ENCODE peak calls at places on chromosomes 4 and X, in eight cellular contexts. K, U, M, P, O, A, X and G are unnamed samples. For H3K36me3 and H3K9me3, the result is how much of the 10 kb centered on the place peaks cover.

GRCh38 chr4:16075975-16076757 is 7.7 kb downstream of the PROM1 start:
- DNase-seq in O (no peak), K (no peak), U (no peak), M (no peak), A (no peak), X (no peak), P (no peak), G (no peak)

GRCh38 chr4:17687237-17687857 is 72.9 kb downstream of the MED28 start:
- DNase-seq in A (no peak), M (no peak), K (no peak), O (no peak), P (no peak), U (no peak), X (no peak), G (no peak)

GRCh38 chr4:30802622-30803323 is 82.6 kb downstream of the PCDH7 start:
- DNase-seq in A (no peak), O (peak), P (no peak), X (no peak), K (no peak), M (no peak), U (no peak), G (no peak)

GRCh38 chr4:149885896-149886295 is 70.3 kb upstream of the IQCM start:
- DNase-seq in P (no peak), X (no peak), M (no peak), O (no peak), A (no peak), K (no peak), U (no peak), G (no peak)

GRCh38 chrX:151538190-151539122 is 25.0 kb upstream of the PASD1 start:
- DNase-seq in A (no peak), O (no peak), K (no peak), M (no peak), X (no peak), P (no peak), U (no peak), G (no peak)

GRCh38 chrX:68916891-68917290 is 88.1 kb downstream of the EFNB1 start:
- DNase-seq in P (no peak), O (no peak), U (no peak), M (no peak), X (no peak), K (no peak), A (no peak), G (no peak)

GRCh38 chr4:1200425-1201035 is 28.1 kb upstream of the SPON2 start:
- DNase-seq in X (no peak), U (peak), K (no peak), P (peak), M (no peak), O (no peak), A (peak), G (no peak)

GRCh38 chr4:66606215-66606614 is 935.9 kb upstream of the EPHA5 start:
- DNase-seq in A (no peak), U (no peak), K (no peak), M (no peak), X (no peak), P (no peak), O (no peak), G (no peak)

GRCh38 chr4:140556372-140557085 is 12.2 kb downstream of the UCP1 start:
- DNase-seq in A (no peak), P (no peak), K (no peak), M (no peak), O (no peak), X (no peak), U (no peak), G (no peak)

GRCh38 chr4:3747582-3747906 is 18.6 kb upstream of the ADRA2C start:
- DNase-seq in U (no peak), M (no peak), K (no peak), O (no peak), P (no peak), X (no peak), A (no peak), G (no peak)

GRCh38 chr4:48431401-48431800 is 51.7 kb upstream of the SLC10A4 start:
- DNase-seq in K (no peak), O (no peak), P (no peak), M (no peak), X (no peak), A (no peak), U (no peak), G (peak)

GRCh38 chr4:81621490-81621889 is 149.8 kb upstream of the RASGEF1B start:
- DNase-seq in M (no peak), U (no peak), O (no peak), A (no peak), K (no peak), X (no peak), P (no peak), G (no peak)

GRCh38 chr4:76558391-76559235 is 123.6 kb downstream of the SHROOM3 start:
- DNase-seq in O (no peak), M (peak), A (no peak), U (no peak), K (no peak), X (no peak), P (no peak), G (no peak)

GRCh38 chrX:46376246-46376885 is 168.9 kb downstream of the ZNF674 start:
- DNase-seq in X (no peak), M (peak), A (no peak), O (peak), P (no peak), U (no peak), K (no peak), G (no peak)

GRCh38 chr4:122894802-122895201 is 27.6 kb downstream of the NUDT6 start:
- DNase-seq in O (peak), M (no peak), K (no peak), X (no peak), U (no peak), P (no peak), A (no peak), G (no peak)

GRCh38 chr4:16544251-16544721 is 318.0 kb upstream of the TAPT1 start:
- DNase-seq in X (no peak), M (no peak), A (peak), K (no peak), O (no peak), P (peak), U (no peak), G (no peak)

GRCh38 chr4:137794779-137795178 is 262.5 kb upstream of the PCDH18 start:
- DNase-seq in M (no peak), P (no peak), X (no peak), A (no peak), U (no peak), K (no peak), O (no peak), G (no peak)

GRCh38 chrX:120111611-120112010 is 4.1 kb downstream of the RHOXF1 start:
- DNase-seq in K (no peak), A (no peak), X (no peak), P (no peak), U (no peak), O (no peak), M (no peak), G (no peak)

GRCh38 chrX:68490644-68491043 is 8.2 kb upstream of the YIPF6 start:
- DNase-seq in O (peak), P (no peak), M (no peak), U (no peak), X (no peak), K (no peak), A (no peak), G (no peak)

GRCh38 chr4:88938138-88938537 is 118.8 kb downstream of the FAM13A start:
- DNase-seq in U (no peak), A (no peak), P (no peak), X (no peak), O (peak), K (no peak), M (no peak), G (no peak)

GRCh38 chrX:85922821-85923220 is 124.5 kb downstream of the CHM start:
- DNase-seq in P (no peak), O (no peak), M (no peak), U (no peak), A (no peak), X (no peak), K (no peak), G (no peak)

GRCh38 chrX:129000018-129000417 is 523.3 kb downstream of the SMARCA1 start:
- DNase-seq in M (no peak), X (no peak), K (no peak), P (no peak), A (no peak), U (no peak), O (no peak), G (no peak)

GRCh38 chrX:14352511-14352910 is 176.8 kb upstream of the GLRA2 start:
- DNase-seq in P (no peak), K (no peak), X (no peak), O (no peak), A (no peak), U (no peak), M (no peak), G (no peak)

GRCh38 chrX:12791253-12792228 is at the start of gene PRPS2:
- DNase-seq in P (peak), M (peak), K (peak), O (peak), U (peak), X (peak), A (peak), G (peak)

GRCh38 chr4:52368895-52369294 is 290.2 kb downstream of the USP46 start:
- DNase-seq in O (no peak), A (no peak), U (no peak), K (no peak), X (no peak), P (no peak), M (no peak), G (no peak)

GRCh38 chr4:119087121-119087520 is 48.5 kb upstream of the MYOZ2 start:
- DNase-seq in O (peak), A (no peak), K (no peak), X (no peak), U (no peak), M (no peak), P (no peak), G (no peak)

GRCh38 chr4:106245176-106245575 is 70.8 kb downstream of the TBCK start:
- DNase-seq in K (no peak), U (no peak), M (no peak), A (no peak), O (peak), P (no peak), X (no peak), G (no peak)

GRCh38 chr4:138401330-138401729 is 159.2 kb upstream of the SLC7A11 start:
- DNase-seq in X (peak), O (peak), U (peak), A (no peak), P (no peak), M (no peak), K (no peak), G (no peak)

GRCh38 chr4:2510351-2511259 is 25.8 kb upstream of the FAM193A start:
- DNase-seq in U (no peak), X (no peak), M (no peak), P (no peak), A (no peak), O (no peak), K (no peak), G (no peak)

GRCh38 chr4:2515835-2516550 is 20.5 kb upstream of the FAM193A start:
- DNase-seq in U (peak), O (no peak), X (no peak), M (no peak), A (no peak), K (no peak), P (no peak), G (no peak)

GRCh38 chr4:2516635-2517034 is 19.8 kb upstream of the FAM193A start:
- DNase-seq in P (no peak), X (no peak), K (no peak), A (no peak), O (no peak), M (no peak), U (no peak), G (no peak)

GRCh38 chr4:2511645-2512131 is 24.8 kb upstream of the FAM193A start:
- DNase-seq in X (no peak), A (no peak), U (no peak), K (no peak), O (no peak), M (no peak), P (no peak), G (no peak)

DNA sequence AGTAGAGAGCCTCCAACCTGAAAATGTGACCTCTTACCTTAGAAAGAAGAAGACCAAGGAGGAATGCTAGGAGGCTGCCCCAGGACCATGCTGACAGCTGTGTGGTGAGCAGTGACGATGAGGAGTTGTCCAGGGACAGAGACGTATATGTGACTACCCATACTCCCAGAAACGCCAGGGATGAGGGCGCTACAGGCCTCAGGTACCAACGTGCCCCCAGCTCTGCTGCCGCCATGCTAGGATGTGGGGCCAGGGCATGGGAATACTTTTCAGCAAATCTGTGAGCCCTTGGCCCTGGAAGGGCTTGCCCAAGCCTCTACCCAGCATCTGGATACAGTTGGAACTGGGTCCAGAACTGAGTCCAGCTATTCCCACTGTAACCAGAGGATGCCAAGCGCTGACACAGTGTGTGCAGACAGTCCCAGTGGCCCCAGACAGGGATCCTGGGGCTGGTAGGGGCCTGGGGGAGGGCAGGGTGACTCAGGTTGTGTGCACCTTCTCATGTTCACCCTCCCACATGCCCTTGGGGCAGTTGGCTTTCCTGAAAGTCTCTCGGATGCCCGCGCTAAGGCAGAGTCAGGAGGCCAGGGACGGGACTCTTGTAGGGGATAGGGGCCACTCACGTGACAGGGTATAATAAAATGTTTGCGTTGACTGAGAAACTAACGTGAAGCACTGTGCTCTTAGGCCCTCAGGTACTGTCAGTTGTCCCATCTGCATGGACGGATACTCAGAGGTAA is 23.9 kb upstream of the FAM193A start:
- DNase-seq in O (no peak), M (no peak), U (no peak), K (no peak), P (no peak), X (no peak), A (no peak), G (no peak)
- H3K36me3 ChIP-seq in O (under half), M (half or more), U (half or more), K (under half), P (under half), X (half or more), A (half or more), G (under half)

GRCh38 chr4:33883111-33883510 is 2361.2 kb downstream of the ARAP2 start:
- DNase-seq in X (no peak), K (no peak), P (no peak), O (no peak), U (no peak), M (no peak), A (no peak), G (no peak)

GRCh38 chr4:33886356-33886755 is 2358.0 kb downstream of the ARAP2 start:
- DNase-seq in A (no peak), O (no peak), P (no peak), M (no peak), X (no peak), U (no peak), K (no peak), G (no peak)

GRCh38 chr4:33878710-33879109 is 2365.6 kb downstream of the ARAP2 start:
- DNase-seq in A (no peak), O (no peak), P (no peak), M (no peak), U (no peak), X (no peak), K (no peak), G (no peak)

GRCh38 chr4:33882246-33882990 is 2361.9 kb downstream of the ARAP2 start:
- DNase-seq in A (no peak), X (no peak), U (no peak), K (no peak), M (no peak), P (no peak), O (no peak), G (no peak)

GRCh38 chr4:33881176-33881575 is 2363.1 kb downstream of the ARAP2 start:
- DNase-seq in M (no peak), X (no peak), A (no peak), O (no peak), U (no peak), P (no peak), K (no peak), G (no peak)
- H3K9me3 ChIP-seq in M (under half), X (under half), A (under half), O (under half), U (under half), P (under half), K (under half), G (under half)

GRCh38 chr4:5839332-5839731 is 53.6 kb downstream of the CRMP1 start:
- DNase-seq in U (no peak), P (no peak), A (no peak), O (no peak), K (no peak), M (no peak), X (no peak), G (no peak)

GRCh38 chr4:5842456-5842855 is 50.4 kb downstream of the CRMP1 start:
- DNase-seq in M (no peak), K (no peak), A (no peak), O (no peak), X (no peak), U (no peak), P (no peak), G (no peak)

GRCh38 chr4:5839751-5840674 is 52.9 kb downstream of the CRMP1 start:
- DNase-seq in K (no peak), U (no peak), M (no peak), P (peak), O (no peak), A (no peak), X (peak), G (no peak)

GRCh38 chr4:5836943-5837342 is 55.9 kb downstream of the CRMP1 start:
- DNase-seq in A (no peak), K (no peak), U (no peak), X (no peak), P (no peak), M (no peak), O (no peak), G (no peak)
- H3K36me3 ChIP-seq in A (under half), K (under half), U (under half), X (under half), P (under half), M (half or more), O (under half), G (under half)

DNA sequence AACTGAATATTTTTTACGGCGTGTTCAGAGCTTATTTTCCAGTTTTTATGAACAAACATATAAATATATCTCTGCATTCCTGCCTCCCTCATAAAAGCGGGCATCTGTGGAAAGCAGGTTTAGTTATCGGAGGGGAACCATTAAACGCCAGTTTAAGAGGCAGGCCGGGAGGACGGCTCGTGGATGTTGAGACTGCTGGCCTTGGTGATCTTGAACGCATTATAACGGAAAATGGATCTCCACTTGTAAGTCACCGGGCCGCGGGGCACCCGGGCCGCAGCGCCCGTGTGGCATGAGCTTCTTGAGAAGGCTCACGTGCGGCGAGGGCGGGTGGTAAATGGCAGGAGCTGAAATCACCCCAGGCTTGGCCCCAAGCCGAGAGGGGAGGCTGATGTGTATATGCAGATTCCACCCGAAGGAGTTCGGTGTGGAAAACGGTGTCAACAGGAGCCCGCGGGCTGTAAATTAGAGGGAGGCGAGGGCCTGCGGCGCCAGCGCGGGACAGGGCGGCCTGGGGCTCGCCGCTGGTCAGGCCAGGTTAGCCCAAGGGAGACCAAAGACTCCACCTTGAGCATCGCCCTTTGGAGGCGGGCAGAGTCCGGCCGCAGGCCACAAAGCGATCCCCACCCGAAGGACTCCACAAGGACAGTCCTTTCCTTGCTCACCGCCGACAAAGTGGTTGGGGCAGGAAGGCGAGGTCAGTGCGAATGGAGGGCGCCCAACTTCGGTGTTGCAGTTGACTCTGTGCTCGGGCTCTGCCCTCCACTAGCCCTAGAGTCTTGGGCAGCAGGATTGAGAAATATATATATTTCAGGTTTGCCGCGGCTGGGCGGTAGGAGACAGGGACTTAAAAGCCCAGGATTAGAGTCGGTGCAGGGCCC is 1.3 kb upstream of the HAND2 start:
- DNase-seq in X (no peak), K (no peak), A (no peak), U (no peak), M (no peak), P (peak), O (no peak), G (no peak)
- H3K9me3 ChIP-seq in X (under half), K (under half), A (under half), U (under half), M (under half), P (under half), O (under half), G (under half)

GRCh38 chrX:53544936-53545335 is 110.8 kb upstream of the HSD17B10 start:
- DNase-seq in X (no peak), U (no peak), O (no peak), P (no peak), A (no peak), M (no peak), K (no peak), G (no peak)
- H3K36me3 ChIP-seq in X (half or more), U (under half), O (under half), P (under half), A (half or more), M (half or more), K (half or more), G (under half)

GRCh38 chrX:41594634-41595033 is 94.1 kb upstream of the GPR34 start:
- DNase-seq in O (no peak), P (no peak), K (no peak), U (no peak), X (no peak), A (no peak), M (no peak), G (no peak)
- H3K9me3 ChIP-seq in O (under half), P (under half), K (under half), U (under half), X (under half), A (under half), M (under half), G (under half)